ENCODE peak calls at places on chromosome 4, in four cellular contexts. H is cardiac muscle cell, K is endodermal cell, P is tibial nerve. X is an unnamed sample.
A peak's percentile ranks its signal among the peaks of the same experiment; 100 is the strongest.

GRCh38 chr4:120630432-120630831 is 292.1 kb downstream of the PRDM5 start:
- DNase-seq in H (no peak), K (no peak), P (no peak), X (no peak)

GRCh38 chr4:162461952-162462351 is 298.2 kb upstream of the FSTL5 start:
- DNase-seq in P (no peak), H (no peak), K (no peak), X (no peak)

GRCh38 chr4:141169391-141169790 is 36.1 kb upstream of the RNF150 start:
- DNase-seq in K (no peak), H (no peak), P (no peak), X (no peak)

GRCh38 chr4:174375422-174375821 is 91.7 kb downstream of the CEP44 start:
- DNase-seq in K (peak; percentile 59), H (no peak), P (no peak), X (peak; percentile 7)

GRCh38 chr4:17128268-17128667 is 229.8 kb upstream of the LDB2 start:
- DNase-seq in P (no peak), K (no peak), H (peak; percentile 81), X (no peak)

GRCh38 chr4:101256222-101256621 is 91.1 kb downstream of the PPP3CA start:
- DNase-seq in P (no peak), K (no peak), H (no peak), X (no peak)

GRCh38 chr4:158810487-158811215 is 41.8 kb downstream of the FNIP2 start:
- DNase-seq in K (no peak), P (peak; percentile 53), H (peak; percentile 94), X (peak; percentile 97)

GRCh38 chr4:65645185-65645584 is 25.1 kb downstream of the EPHA5 start:
- DNase-seq in H (peak; percentile 38), P (no peak), K (no peak), X (no peak)

GRCh38 chr4:158783775-158784174 is 14.9 kb downstream of the FNIP2 start:
- DNase-seq in P (no peak), H (no peak), K (no peak), X (no peak)

GRCh38 chr4:140330311-140330900 is 43.0 kb upstream of the SCOC start:
- DNase-seq in P (no peak), H (peak; percentile 63), K (no peak), X (no peak)

GRCh38 chr4:78332974-78333373 is 218.6 kb upstream of the ANXA3 start:
- DNase-seq in P (no peak), K (no peak), H (peak; percentile 19), X (no peak)

GRCh38 chr4:179626687-179627086 is 2184.4 kb upstream of the AGA start:
- DNase-seq in K (peak; percentile 65), P (no peak), H (no peak), X (no peak)

GRCh38 chr4:155734065-155734464 is 24.8 kb upstream of the GUCY1B1 start:
- DNase-seq in H (peak; percentile 48), K (no peak), P (no peak), X (no peak)

GRCh38 chr4:155738548-155738947 is 20.3 kb upstream of the GUCY1B1 start:
- DNase-seq in P (no peak), H (peak; percentile 49), K (no peak), X (peak; percentile 33)

GRCh38 chr4:155734951-155735350 is 23.9 kb upstream of the GUCY1B1 start:
- DNase-seq in H (no peak), K (no peak), P (no peak), X (no peak)

DNA sequence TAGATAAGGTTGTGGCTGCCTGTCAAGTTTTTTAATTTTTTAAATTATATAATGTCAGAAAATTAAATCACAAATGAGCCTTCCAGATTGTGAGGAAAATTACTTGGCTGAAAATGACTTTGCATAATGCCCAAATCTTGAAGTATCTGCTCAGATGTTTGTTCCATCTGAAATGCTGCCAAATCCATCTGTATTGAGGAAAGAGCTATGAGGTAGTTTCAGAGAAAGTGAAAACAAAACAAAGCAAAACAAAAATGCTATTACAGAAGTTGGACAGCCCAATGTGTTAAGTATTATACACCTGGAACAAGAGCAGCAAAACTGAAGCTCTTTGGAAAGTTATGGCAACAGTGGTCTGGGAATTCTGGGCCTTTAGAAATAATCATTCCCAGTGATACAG is 23.3 kb upstream of the GUCY1B1 start:
- DNase-seq in P (no peak), H (peak; percentile 48), K (no peak), X (no peak)
- H3K4me3 ChIP-seq in P (no peak overlapping the region), H (no peak overlapping the region), K (no peak overlapping the region), X (no peak overlapping the region)

DNA sequence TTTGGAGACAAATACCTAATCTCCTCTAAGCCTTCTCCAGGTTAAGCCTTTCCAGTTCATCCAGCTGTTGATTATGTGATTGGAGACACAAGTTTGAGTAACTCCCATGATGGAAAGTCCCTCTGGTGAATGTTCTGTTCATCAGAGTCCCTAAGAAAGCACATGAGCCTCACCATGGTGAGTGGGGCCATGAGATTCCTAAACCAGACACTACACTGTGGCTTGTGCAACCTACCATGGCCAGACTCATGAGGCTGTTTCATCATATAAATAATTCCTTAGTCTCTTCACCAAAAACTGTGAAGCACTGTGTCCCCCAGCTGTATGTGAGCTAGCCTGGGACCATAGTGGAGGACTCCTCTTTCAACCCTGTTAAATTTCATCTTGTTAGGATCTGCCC is 14.4 kb downstream of the PKD2 start:
- DNase-seq in P (no peak), H (peak; percentile 41), K (no peak), X (no peak)
- H3K9me3 ChIP-seq in P (peaks cover 6% of the 10 kb centered on the region), H (no peaks in the 10 kb centered on the region), K (peaks cover 24% of the 10 kb centered on the region), X (peaks cover 5% of the 10 kb centered on the region)

GRCh38 chr4:110046588-110047049 is 133.9 kb downstream of the EGF start:
- DNase-seq in K (no peak), P (no peak), H (no peak), X (no peak)

GRCh38 chr4:110041742-110042141 is 129.1 kb downstream of the EGF start:
- DNase-seq in K (no peak), P (no peak), H (no peak), X (no peak)

GRCh38 chr4:110042540-110043517 is 130.1 kb downstream of the EGF start:
- DNase-seq in H (no peak), P (no peak), K (no peak), X (no peak)
- H3K4me3 ChIP-seq in H (no peak overlapping the region), P (no peak overlapping the region), K (no peak overlapping the region), X (no peak overlapping the region)

GRCh38 chr4:165472943-165473676 is 94.3 kb downstream of the CPE start:
- DNase-seq in P (no peak), H (no peak), K (no peak), X (no peak)

GRCh38 chr4:165464813-165465381 is 86.1 kb downstream of the CPE start:
- DNase-seq in P (no peak), H (peak; percentile 73), K (no peak), X (no peak)

GRCh38 chr4:165464338-165464737 is 85.5 kb downstream of the CPE start:
- DNase-seq in H (no peak), P (no peak), K (no peak), X (no peak)

GRCh38 chr4:165474784-165475705 is 96.2 kb downstream of the CPE start:
- DNase-seq in P (no peak), H (no peak), K (no peak), X (no peak)

DNA sequence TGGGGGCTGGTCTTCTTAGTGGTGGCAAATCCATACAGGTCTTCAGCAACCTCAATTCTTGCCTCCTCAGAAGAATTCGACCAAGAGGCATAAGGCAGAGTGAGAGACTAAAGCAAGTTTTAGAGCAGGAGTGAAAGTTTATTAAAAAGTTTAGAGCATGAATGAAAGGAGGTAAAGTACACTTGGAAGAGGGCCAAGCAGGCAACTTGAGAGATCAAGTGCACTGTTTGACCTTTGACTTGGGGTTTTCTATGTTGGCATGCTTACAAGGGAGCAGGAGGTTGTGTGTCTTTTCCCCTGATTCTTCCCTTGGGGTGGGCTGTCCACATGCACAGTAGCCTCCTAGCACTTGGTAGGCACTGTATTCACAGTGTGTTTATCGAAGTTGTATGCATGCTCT is 91.2 kb downstream of the CPE start:
- DNase-seq in P (no peak), H (no peak), K (no peak), X (no peak)
- H3K9me3 ChIP-seq in P (no peaks in the 10 kb centered on the region), H (no peaks in the 10 kb centered on the region), K (peaks cover 82% of the 10 kb centered on the region), X (peaks cover 27% of the 10 kb centered on the region)

GRCh38 chr4:5300275-5300674 is 249.0 kb downstream of the STK32B start:
- DNase-seq in K (no peak), H (no peak), P (no peak), X (no peak)
- H3K4me3 ChIP-seq in K (no peak overlapping the region), H (no peak overlapping the region), P (no peak overlapping the region), X (no peak overlapping the region)

X was measured in MG63.